ENCODE peak calls at places on chromosomes 11 and 22, in seven cellular contexts. A, G, X, U, C, I and H are unnamed samples.

GRCh38 chr11:25615841-25616240 is 716.1 kb upstream of the ANO3 start:
- DNase-seq in X (no peak), I (no peak), A (no peak), C (no peak), U (no peak), G (no peak), H (no peak)

GRCh38 chr11:64331569-64332371 is 8.2 kb upstream of the CCDC88B start:
- DNase-seq in A (peak), C (peak), X (no peak), G (peak), I (peak), U (peak), H (peak)

GRCh38 chr11:131889760-131890620 is 519.6 kb downstream of the NTM start:
- DNase-seq in X (no peak), I (no peak), G (no peak), C (no peak), A (no peak), U (no peak), H (no peak)

GRCh38 chr11:61392991-61393595 is 706 bp downstream of the TMEM216 start:
- DNase-seq in U (no peak), A (no peak), X (peak), C (no peak), G (no peak), I (no peak), H (peak)

GRCh38 chr11:73259406-73260126 is 12.6 kb upstream of the P2RY6 start:
- DNase-seq in A (no peak), I (no peak), U (no peak), G (no peak), C (no peak), X (no peak), H (no peak)

GRCh38 chr11:32792111-32792947 is 2.1 kb downstream of the CCDC73 start:
- DNase-seq in C (no peak), X (no peak), I (no peak), G (no peak), U (no peak), A (no peak), H (no peak)

GRCh38 chr11:65695459-65696241 is 16.4 kb upstream of the KAT5 start:
- DNase-seq in I (no peak), X (no peak), U (peak), C (no peak), A (no peak), G (no peak), H (no peak)

GRCh38 chr11:17528181-17528691 is 16.0 kb downstream of the USH1C start:
- DNase-seq in U (peak), C (peak), A (no peak), G (peak), I (peak), X (no peak), H (peak)

GRCh38 chr11:87180743-87181142 is 143.0 kb downstream of the TMEM135 start:
- DNase-seq in C (no peak), U (no peak), I (no peak), A (no peak), X (no peak), G (no peak), H (no peak)

GRCh38 chr11:85740464-85741400 is 54.7 kb upstream of the CCDC89 start:
- DNase-seq in U (no peak), G (no peak), X (no peak), A (no peak), C (peak), I (no peak), H (no peak)

GRCh38 chr11:19345519-19345847 is 104.7 kb upstream of the E2F8 start:
- DNase-seq in X (peak), U (no peak), G (no peak), A (no peak), C (no peak), I (no peak), H (no peak)

GRCh38 chr22:38098410-38099249 is 11.9 kb downstream of the BAIAP2L2 start:
- DNase-seq in X (no peak), U (no peak), A (no peak), G (no peak), C (no peak), I (no peak), H (no peak)

GRCh38 chr11:86101941-86102407 is 33.1 kb upstream of the PICALM start:
- DNase-seq in C (no peak), I (no peak), G (peak), A (peak), X (no peak), U (no peak), H (no peak)

GRCh38 chr11:130999086-130999485 is 82.8 kb upstream of the SNX19 start:
- DNase-seq in C (no peak), U (no peak), A (no peak), G (no peak), X (no peak), I (no peak), H (no peak)

GRCh38 chr11:36598051-36598450 is at the start of gene RAG2:
- DNase-seq in G (no peak), A (no peak), C (no peak), U (no peak), I (no peak), X (no peak), H (no peak)

GRCh38 chr11:36600155-36600554 is 2.1 kb upstream of the RAG2 start:
- DNase-seq in A (no peak), C (no peak), I (no peak), U (no peak), G (no peak), X (no peak), H (no peak)

GRCh38 chr11:36594316-36594989 is at the start of gene IFTAP:
- DNase-seq in X (peak), A (peak), C (peak), G (peak), I (peak), U (peak), H (peak)

GRCh38 chr11:36601145-36601544 is 3.1 kb upstream of the RAG2 start:
- DNase-seq in X (no peak), G (no peak), I (no peak), U (no peak), A (no peak), C (no peak), H (no peak)

GRCh38 chr11:36596880-36597279 is 1.2 kb downstream of the RAG2 start:
- DNase-seq in I (no peak), U (no peak), A (no peak), X (no peak), C (no peak), G (no peak), H (no peak)
- H3K27ac ChIP-seq in I (no peak), U (no peak), A (no peak), X (no peak), C (no peak), G (no peak), H (no peak)

DNA sequence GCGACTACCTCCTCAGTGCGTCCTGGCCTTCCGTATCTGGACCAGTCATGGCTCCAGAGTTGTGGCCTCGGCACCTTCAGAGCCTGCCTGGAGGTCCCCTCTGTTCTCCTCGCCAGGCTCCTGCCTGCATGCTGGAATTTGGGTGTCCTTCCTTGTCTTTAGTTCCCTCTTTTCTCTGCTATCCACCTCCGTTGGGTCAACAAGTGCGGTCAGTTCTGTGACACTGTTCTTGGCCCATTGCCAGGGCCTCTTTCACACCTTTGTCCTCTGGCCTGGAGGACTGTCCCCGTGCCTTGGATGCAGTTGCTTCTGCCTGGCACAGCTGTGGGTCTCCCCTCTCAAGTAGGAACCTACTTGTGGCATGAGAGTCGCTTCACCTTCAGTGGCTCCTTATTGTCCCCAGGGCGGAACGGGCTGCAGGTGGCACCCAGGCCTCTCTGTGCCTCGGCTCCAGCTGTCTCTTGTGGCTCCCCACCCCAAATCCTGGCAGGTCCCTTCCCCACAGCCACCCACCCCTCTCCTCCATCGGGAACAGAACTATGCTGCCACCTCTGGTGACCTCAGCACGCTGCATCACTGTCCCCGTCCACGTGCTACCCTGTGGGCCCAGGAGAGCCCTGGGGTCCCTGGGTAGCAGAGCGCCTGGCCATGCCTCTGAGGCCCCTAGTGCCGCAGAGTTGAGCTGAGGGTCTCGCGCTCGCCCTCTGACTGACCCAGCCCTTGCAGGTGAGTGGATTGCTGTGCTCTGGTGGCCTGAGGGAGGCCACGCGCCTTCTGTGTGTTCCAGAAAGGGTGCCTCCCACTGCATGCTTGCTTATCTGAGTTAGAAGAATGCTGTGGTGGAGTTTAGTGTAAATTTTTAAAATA is 4.7 kb downstream of the DGCR8 start:
- DNase-seq in C (no peak), G (no peak), A (no peak), U (peak), X (peak), I (no peak), H (no peak)
- H3K27ac ChIP-seq in C (no peak), G (no peak), A (no peak), U (peak), X (peak), I (peak), H (peak)

GRCh38 chr11:133953571-133953970 is 3.2 kb downstream of the IGSF9B start:
- DNase-seq in X (no peak), C (no peak), A (no peak), U (no peak), G (no peak), I (no peak), H (no peak)

GRCh38 chr11:133950874-133951483 is 5.8 kb downstream of the IGSF9B start:
- DNase-seq in I (no peak), U (no peak), G (no peak), C (no peak), X (no peak), A (no peak), H (no peak)

GRCh38 chr11:133953999-133954398 is 2.8 kb downstream of the IGSF9B start:
- DNase-seq in G (no peak), C (no peak), U (no peak), X (no peak), I (no peak), A (no peak), H (no peak)

GRCh38 chr11:133952199-133953190 is 4.3 kb downstream of the IGSF9B start:
- DNase-seq in A (no peak), X (no peak), I (no peak), C (no peak), U (no peak), G (no peak), H (no peak)

GRCh38 chr11:133951484-133952198 is 5.1 kb downstream of the IGSF9B start:
- DNase-seq in A (no peak), G (no peak), U (no peak), X (no peak), C (no peak), I (no peak), H (peak)
- H3K27ac ChIP-seq in A (no peak), G (no peak), U (no peak), X (peak), C (no peak), I (no peak), H (no peak)

DNA sequence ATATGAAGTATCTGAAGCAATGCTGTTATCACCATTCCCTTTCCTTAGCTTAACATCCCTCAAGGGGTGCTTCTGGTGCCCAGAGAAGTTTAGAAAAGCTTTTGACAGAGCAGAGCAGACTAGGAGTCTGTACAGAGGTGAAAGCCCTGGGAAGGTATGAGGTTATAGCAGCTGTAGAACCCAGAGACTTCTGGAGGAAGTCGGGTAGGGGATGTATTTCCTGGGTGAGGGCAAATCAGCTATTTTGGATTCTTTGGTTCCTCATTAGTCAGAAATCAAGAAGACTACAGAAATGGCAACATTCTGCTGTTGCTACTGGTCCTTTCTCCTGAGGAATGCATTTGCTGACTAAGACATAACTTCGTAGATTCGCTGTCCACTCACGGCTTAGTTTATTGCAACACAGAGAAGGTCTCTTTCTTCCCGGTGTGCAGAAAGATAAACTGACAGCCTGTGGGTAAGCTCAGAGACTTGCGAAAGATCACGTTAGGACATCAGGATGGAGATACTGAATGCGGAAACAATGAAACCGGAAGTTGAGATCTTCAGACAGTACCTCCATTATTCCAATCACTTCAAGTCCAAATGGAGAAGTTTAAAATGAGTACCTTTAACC is 25.3 kb upstream of the SESN3 start:
- DNase-seq in G (peak), U (no peak), A (peak), C (peak), I (no peak), X (no peak), H (no peak)
- H3K27ac ChIP-seq in G (peak), U (no peak), A (no peak), C (peak), I (no peak), X (no peak), H (no peak)

GRCh38 chr11:35261197-35261596 is 122.2 kb downstream of the CD44 start:
- DNase-seq in C (no peak), A (no peak), G (no peak), X (no peak), U (no peak), I (no peak), H (no peak)
- H3K27ac ChIP-seq in C (no peak), A (no peak), G (no peak), X (no peak), U (no peak), I (no peak), H (no peak)

DNA sequence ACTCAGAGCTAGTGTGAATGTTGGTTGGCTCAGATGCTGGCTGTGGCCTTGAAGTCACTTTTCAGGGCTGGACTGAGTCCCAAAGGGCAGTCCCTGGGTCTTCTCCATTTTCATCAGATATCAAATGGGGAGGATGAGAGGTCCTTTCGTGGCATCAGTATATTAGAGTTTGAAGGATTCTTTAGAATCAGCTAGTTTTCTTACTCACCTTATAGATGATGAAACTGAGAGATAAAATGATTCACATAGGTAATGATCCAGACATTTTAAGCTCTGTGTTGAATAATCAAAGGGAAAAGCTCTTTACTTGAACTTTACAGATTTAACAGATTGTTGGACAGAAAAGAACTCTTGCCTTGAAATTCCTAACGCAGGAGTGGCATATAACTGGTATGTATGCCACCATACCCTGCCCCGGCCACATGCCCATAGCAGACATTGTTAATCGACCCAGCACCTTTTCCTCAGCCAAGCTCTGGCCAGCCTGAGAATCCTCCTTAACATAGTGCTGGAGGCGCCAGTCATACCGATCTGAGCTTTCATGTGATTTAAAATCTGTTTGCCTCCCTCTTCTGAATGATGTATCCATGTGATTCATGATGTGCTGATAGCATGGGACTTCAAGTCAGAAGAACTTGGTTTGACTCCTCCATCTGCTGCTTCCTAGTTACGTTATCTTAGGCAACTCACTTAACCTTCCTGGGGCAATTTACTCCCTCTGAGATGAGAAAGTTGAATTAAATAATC is 60.0 kb downstream of the BARX2 start:
- DNase-seq in U (no peak), A (peak), X (no peak), C (peak), G (no peak), I (no peak), H (no peak)
- H3K27ac ChIP-seq in U (no peak), A (peak), X (no peak), C (no peak), G (no peak), I (no peak), H (no peak)

DNA sequence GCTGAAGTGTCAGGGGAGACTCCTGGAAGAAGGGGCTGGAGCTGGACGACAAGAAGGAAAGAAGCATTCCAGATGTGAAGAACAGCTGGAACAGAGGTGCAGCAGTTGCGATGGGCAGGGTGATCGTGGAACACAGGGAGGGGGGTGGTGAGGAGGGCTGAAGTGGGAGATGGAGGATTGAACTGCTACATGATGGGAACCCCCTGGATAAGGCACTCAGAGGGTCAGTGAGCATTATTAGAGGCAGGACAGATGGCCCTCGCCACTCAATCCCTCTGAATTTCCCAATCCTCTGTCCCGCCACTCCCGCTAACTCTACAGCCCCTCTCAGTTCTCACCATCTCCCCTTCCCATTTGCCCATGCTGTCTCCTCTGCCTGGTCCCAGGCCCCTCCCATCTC is 14.0 kb downstream of the SERPINH1 start:
- DNase-seq in X (no peak), I (no peak), U (no peak), C (no peak), G (no peak), A (no peak), H (no peak)
- H3K27ac ChIP-seq in X (peak), I (no peak), U (no peak), C (no peak), G (no peak), A (no peak), H (peak)

GRCh38 chr11:1638344-1638743 is 8.8 kb downstream of the KRTAP5-5 start:
- DNase-seq in I (no peak), C (no peak), X (no peak), A (no peak), U (no peak), G (no peak), H (no peak)
- H3K27ac ChIP-seq in I (no peak), C (no peak), X (no peak), A (no peak), U (no peak), G (no peak), H (no peak)

DNA sequence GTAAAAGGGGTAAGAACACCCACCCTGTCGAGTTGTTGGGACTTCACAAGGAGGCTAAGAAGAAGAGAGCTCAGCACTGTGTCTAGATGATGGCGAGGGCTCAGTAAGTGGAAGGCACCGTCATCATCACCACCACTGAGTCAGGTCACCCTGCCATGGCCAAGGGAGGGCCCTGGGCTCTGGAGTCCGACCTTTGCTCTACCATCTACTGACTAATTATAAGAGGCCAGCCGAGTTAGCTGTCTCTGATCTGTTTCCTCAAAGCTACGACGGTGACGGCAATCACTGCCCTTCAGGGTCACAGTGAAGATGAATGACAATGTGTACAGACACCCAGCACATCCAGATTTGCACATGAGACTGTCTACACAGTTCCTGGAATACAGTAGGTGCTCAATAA is 29.3 kb downstream of the KIAA0930 start:
- DNase-seq in G (no peak), C (no peak), X (no peak), A (no peak), U (no peak), I (no peak), H (no peak)
- H3K27ac ChIP-seq in G (peak), C (no peak), X (no peak), A (no peak), U (no peak), I (no peak), H (peak)

DNA sequence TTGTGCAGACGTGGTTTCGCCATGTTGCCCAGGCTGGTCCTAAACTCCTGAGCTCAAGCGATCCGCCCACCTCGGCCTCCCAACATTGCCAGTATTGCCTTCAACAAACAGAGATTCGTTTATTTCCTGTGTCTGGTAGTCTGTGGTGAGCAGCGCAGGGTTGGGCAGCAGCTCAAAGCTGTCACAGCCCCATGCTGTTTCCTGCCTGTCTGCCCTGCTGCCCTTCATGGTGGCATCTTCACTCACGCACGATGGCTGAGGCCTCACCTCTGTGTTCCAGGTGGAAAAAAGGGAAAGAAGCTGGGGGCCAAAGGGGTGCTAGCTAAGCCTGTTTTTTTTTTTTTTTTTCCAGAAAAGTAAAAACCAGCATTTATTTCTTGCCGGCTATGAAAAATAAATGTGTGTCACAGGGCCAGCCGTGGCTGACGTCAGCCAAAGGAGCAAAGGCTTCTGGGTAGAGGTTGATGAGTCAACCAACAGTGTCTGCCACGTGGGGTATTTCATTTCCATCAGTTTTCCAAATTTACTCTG is 28.8 kb downstream of the TBC1D22A start:
- DNase-seq in A (peak), X (no peak), C (no peak), I (peak), G (no peak), U (no peak), H (peak)
- H3K27ac ChIP-seq in A (peak), X (no peak), C (no peak), I (peak), G (peak), U (no peak), H (peak)